ENCODE peak calls at places on chromosomes 12 and 14, in nine cellular contexts. Y, C, A, B, T, O, X, D and F are unnamed samples.

GRCh38 chr12:116710367-116710766 is 27.5 kb downstream of the SPRING1 start:
- DNase-seq in Y (no peak), C (no peak), A (no peak), B (no peak), T (no peak), O (no peak), X (no peak), D (no peak), F (no peak)

GRCh38 chr14:104100171-104101085 is 14.9 kb downstream of the ASPG start:
- DNase-seq in Y (no peak), C (no peak), A (no peak), B (no peak), T (peak), O (no peak), X (no peak), D (peak), F (no peak)

GRCh38 chr12:14665354-14666348 is 30.7 kb downstream of the GUCY2C start:
- DNase-seq in Y (no peak), C (no peak), A (no peak), B (no peak), T (no peak), O (no peak), X (no peak), D (no peak), F (no peak)

GRCh38 chr12:25427328-25428249 is 125.5 kb downstream of the LMNTD1 start:
- DNase-seq in Y (no peak), C (no peak), A (no peak), B (no peak), T (no peak), O (no peak), X (no peak), D (no peak), F (no peak)

GRCh38 chr12:48334807-48335206 is 15.9 kb downstream of the ZNF641 start:
- DNase-seq in Y (no peak), C (no peak), A (no peak), B (no peak), T (no peak), O (no peak), X (no peak), D (no peak), F (no peak)

GRCh38 chr12:179131-179884 is 34.6 kb downstream of the SLC6A12 start:
- DNase-seq in Y (no peak), C (no peak), A (no peak), B (no peak), T (no peak), O (no peak), X (peak), D (no peak), F (peak)

GRCh38 chr12:45130881-45131281 is 80.0 kb upstream of the DBX2 start:
- DNase-seq in Y (peak), C (peak), A (peak), B (peak), T (peak), O (no peak), X (peak), D (no peak), F (peak)

GRCh38 chr14:76480426-76480825 is 104.5 kb downstream of the ESRRB start:
- DNase-seq in Y (no peak), C (no peak), A (no peak), B (no peak), T (no peak), O (no peak), X (no peak), D (no peak), F (no peak)

GRCh38 chr14:99706121-99706900 is 22.2 kb downstream of the CYP46A1 start:
- DNase-seq in Y (no peak), C (no peak), A (no peak), B (no peak), T (no peak), O (no peak), X (no peak), D (no peak), F (no peak)

GRCh38 chr12:2613674-2614073 is 181.1 kb upstream of the FKBP4 start:
- DNase-seq in Y (no peak), C (no peak), A (peak), B (no peak), T (no peak), O (no peak), X (no peak), D (no peak), F (no peak)

GRCh38 chr12:78641837-78642423 is 222.6 kb upstream of the SYT1 start:
- DNase-seq in Y (no peak), C (no peak), A (peak), B (no peak), T (no peak), O (no peak), X (no peak), D (no peak), F (no peak)

GRCh38 chr12:107352347-107353081 is 259.2 kb upstream of the CRY1 start:
- DNase-seq in Y (no peak), C (no peak), A (no peak), B (no peak), T (no peak), O (no peak), X (no peak), D (no peak), F (no peak)

GRCh38 chr12:127280393-127281275 is 986.3 kb upstream of the TMEM132C start:
- DNase-seq in Y (peak), C (no peak), A (no peak), B (peak), T (peak), O (peak), X (peak), D (no peak), F (no peak)

GRCh38 chr12:52203126-52203921 is 11.5 kb upstream of the KRT80 start:
- DNase-seq in Y (no peak), C (peak), A (peak), B (no peak), T (peak), O (peak), X (peak), D (peak), F (peak)

GRCh38 chr12:70290126-70290525 is 46.9 kb downstream of the CNOT2 start:
- DNase-seq in Y (no peak), C (no peak), A (no peak), B (no peak), T (no peak), O (no peak), X (no peak), D (no peak), F (no peak)

GRCh38 chr12:53777412-53777811 is 25.6 kb upstream of the CISTR start:
- DNase-seq in Y (no peak), C (no peak), A (no peak), B (no peak), T (no peak), O (no peak), X (no peak), D (no peak), F (no peak)

GRCh38 chr14:23613242-23614070 is 22.7 kb upstream of the DHRS2 start:
- DNase-seq in Y (no peak), C (no peak), A (no peak), B (no peak), T (peak), O (no peak), X (no peak), D (no peak), F (no peak)

GRCh38 chr12:22332191-22332590 is 2.3 kb downstream of the ST8SIA1 start:
- DNase-seq in Y (no peak), C (no peak), A (no peak), B (no peak), T (no peak), O (no peak), X (no peak), D (no peak), F (no peak)

GRCh38 chr12:4664111-4664510 is 15.2 kb downstream of the NDUFA9 start:
- DNase-seq in Y (no peak), C (no peak), A (peak), B (no peak), T (no peak), O (no peak), X (no peak), D (no peak), F (no peak)

GRCh38 chr12:92624236-92624635 is 78.6 kb upstream of the PLEKHG7 start:
- DNase-seq in Y (no peak), C (no peak), A (peak), B (no peak), T (no peak), O (no peak), X (no peak), D (no peak), F (no peak)

GRCh38 chr14:95953111-95953724 is 76.6 kb downstream of the TUNAR start:
- DNase-seq in Y (no peak), C (no peak), A (peak), B (no peak), T (no peak), O (no peak), X (no peak), D (no peak), F (no peak)

GRCh38 chr14:81427348-81428058 is 27.4 kb upstream of the STON2 start:
- DNase-seq in Y (no peak), C (peak), A (no peak), B (no peak), T (peak), O (no peak), X (peak), D (no peak), F (peak)

GRCh38 chr14:94571950-94572349 is 9.3 kb upstream of the SERPINA5 start:
- DNase-seq in Y (no peak), C (no peak), A (peak), B (no peak), T (no peak), O (no peak), X (no peak), D (no peak), F (no peak)

GRCh38 chr12:114311966-114312365 is 94.0 kb downstream of the TBX5 start:
- DNase-seq in Y (no peak), C (no peak), A (peak), B (no peak), T (no peak), O (no peak), X (no peak), D (no peak), F (peak)

GRCh38 chr12:40325349-40325960 is 100.7 kb downstream of the LRRK2 start:
- DNase-seq in Y (peak), C (no peak), A (peak), B (no peak), T (no peak), O (no peak), X (no peak), D (no peak), F (no peak)

GRCh38 chr14:100096656-100097055 is 31.4 kb downstream of the EVL start:
- DNase-seq in Y (no peak), C (no peak), A (peak), B (no peak), T (no peak), O (no peak), X (no peak), D (no peak), F (no peak)

GRCh38 chr12:80848858-80849257 is 88.9 kb downstream of the LIN7A start:
- DNase-seq in Y (no peak), C (no peak), A (no peak), B (no peak), T (no peak), O (no peak), X (no peak), D (no peak), F (no peak)

GRCh38 chr12:27899151-27899661 is 73.3 kb downstream of the PTHLH start:
- DNase-seq in Y (no peak), C (no peak), A (peak), B (no peak), T (no peak), O (no peak), X (no peak), D (no peak), F (no peak)

GRCh38 chr14:72679106-72679505 is 214.8 kb downstream of the DPF3 start:
- DNase-seq in Y (no peak), C (peak), A (peak), B (no peak), T (no peak), O (no peak), X (peak), D (no peak), F (peak)

GRCh38 chr12:49304161-49304560 is 9.2 kb downstream of the PRPH start:
- DNase-seq in Y (no peak), C (no peak), A (peak), B (no peak), T (no peak), O (no peak), X (no peak), D (no peak), F (no peak)

GRCh38 chr12:30994274-30994673 is 67.7 kb downstream of the TSPAN11 start:
- DNase-seq in Y (no peak), C (no peak), A (no peak), B (no peak), T (no peak), O (no peak), X (no peak), D (no peak), F (peak)

GRCh38 chr14:73757381-73757780 is 43.2 kb upstream of the PNMA1 start:
- DNase-seq in Y (no peak), C (no peak), A (no peak), B (no peak), T (no peak), O (no peak), X (no peak), D (no peak), F (no peak)

GRCh38 chr12:120709976-120710804 is at the start of gene UNC119B:
- DNase-seq in Y (peak), C (peak), A (no peak), B (peak), T (peak), O (peak), X (peak), D (peak), F (peak)

GRCh38 chr14:59905193-59905592 is 14.8 kb upstream of the LRRC9 start:
- DNase-seq in Y (no peak), C (no peak), A (no peak), B (no peak), T (no peak), O (no peak), X (no peak), D (no peak), F (no peak)

GRCh38 chr14:104932676-104933631 is 8.3 kb downstream of the PLD4 start:
- DNase-seq in Y (peak), C (peak), A (peak), B (peak), T (peak), O (peak), X (peak), D (peak), F (peak)

GRCh38 chr14:99655521-99655920 is 10.6 kb downstream of the HHIPL1 start:
- DNase-seq in Y (no peak), C (no peak), A (peak), B (no peak), T (no peak), O (no peak), X (no peak), D (no peak), F (no peak)

GRCh38 chr12:25876383-25877045 is 82.0 kb upstream of the RASSF8 start:
- DNase-seq in Y (no peak), C (no peak), A (no peak), B (no peak), T (no peak), O (no peak), X (no peak), D (no peak), F (no peak)

GRCh38 chr12:40565029-40565633 is 127.1 kb upstream of the CNTN1 start:
- DNase-seq in Y (no peak), C (no peak), A (no peak), B (no peak), T (no peak), O (no peak), X (no peak), D (no peak), F (no peak)

GRCh38 chr14:89422181-89422951 is 5.3 kb upstream of the FOXN3 start:
- DNase-seq in Y (no peak), C (no peak), A (peak), B (no peak), T (peak), O (peak), X (no peak), D (peak), F (no peak)

GRCh38 chr14:51035611-51036192 is 59.2 kb downstream of the TRIM9 start:
- DNase-seq in Y (no peak), C (no peak), A (no peak), B (no peak), T (no peak), O (no peak), X (no peak), D (no peak), F (no peak)
- TF ChIP-seq CTCF in Y (no peak), C (no peak), A (no peak), B (no peak), T (no peak), O (no peak), X (no peak), D (no peak), F (no peak)

GRCh38 chr12:42648061-42648460 is 58.5 kb upstream of the PRICKLE1 start:
- DNase-seq in Y (no peak), C (no peak), A (no peak), B (no peak), T (no peak), O (no peak), X (no peak), D (no peak), F (no peak)

GRCh38 chr12:42652048-42652447 is 62.5 kb upstream of the PRICKLE1 start:
- DNase-seq in Y (no peak), C (no peak), A (no peak), B (no peak), T (no peak), O (no peak), X (no peak), D (no peak), F (no peak)
- TF ChIP-seq CTCF in Y (no peak), C (no peak), A (no peak), B (no peak), T (no peak), O (no peak), X (no peak), D (no peak), F (no peak)

DNA sequence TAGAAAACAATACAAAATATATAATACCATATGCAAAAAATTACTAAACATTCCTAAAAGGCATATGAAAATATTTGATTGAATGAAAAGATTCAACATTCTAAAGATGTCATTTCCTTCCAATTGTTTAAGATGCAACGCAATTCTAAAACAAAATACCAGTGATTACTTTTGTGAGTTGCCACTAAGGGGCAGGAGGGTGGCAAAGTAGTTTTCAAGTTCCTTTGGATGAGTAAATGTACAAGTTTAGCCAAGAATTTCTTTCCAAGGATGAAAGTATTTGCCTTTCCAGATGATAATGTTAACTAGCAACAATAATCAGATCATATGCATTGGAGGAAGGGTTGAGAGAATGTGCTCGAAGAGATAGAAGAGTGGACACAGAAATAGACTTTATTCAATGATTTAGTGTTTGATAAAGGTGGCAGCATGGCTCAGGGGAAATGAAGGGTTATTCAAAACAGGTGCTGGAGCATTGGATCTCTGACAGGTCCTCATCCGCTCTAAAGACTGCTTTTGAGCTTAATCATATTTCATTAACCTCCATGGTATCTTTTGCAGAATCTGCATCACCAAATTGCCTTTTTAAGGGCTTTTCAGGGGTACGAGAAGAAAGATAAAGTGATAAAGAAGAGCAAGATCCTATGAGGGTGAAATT is 678.5 kb upstream of the TBX3 start:
- DNase-seq in Y (no peak), C (no peak), A (no peak), B (no peak), T (no peak), O (no peak), X (no peak), D (no peak), F (no peak)
- TF ChIP-seq CTCF in Y (no peak), C (no peak), A (peak), B (no peak), T (no peak), O (no peak), X (no peak), D (no peak), F (no peak)

GRCh38 chr14:47273939-47274338 is 401.5 kb downstream of the MDGA2 start:
- DNase-seq in Y (no peak), C (no peak), A (no peak), B (no peak), T (no peak), O (no peak), X (no peak), D (no peak), F (no peak)

GRCh38 chr14:47276931-47277330 is 398.5 kb downstream of the MDGA2 start:
- DNase-seq in Y (no peak), C (no peak), A (no peak), B (no peak), T (no peak), O (no peak), X (no peak), D (no peak), F (no peak)

GRCh38 chr14:47284283-47284682 is 391.1 kb downstream of the MDGA2 start:
- DNase-seq in Y (no peak), C (no peak), A (no peak), B (no peak), T (no peak), O (no peak), X (no peak), D (no peak), F (no peak)

GRCh38 chr14:47277703-47278102 is 397.7 kb downstream of the MDGA2 start:
- DNase-seq in Y (no peak), C (no peak), A (peak), B (no peak), T (no peak), O (no peak), X (no peak), D (no peak), F (no peak)

DNA sequence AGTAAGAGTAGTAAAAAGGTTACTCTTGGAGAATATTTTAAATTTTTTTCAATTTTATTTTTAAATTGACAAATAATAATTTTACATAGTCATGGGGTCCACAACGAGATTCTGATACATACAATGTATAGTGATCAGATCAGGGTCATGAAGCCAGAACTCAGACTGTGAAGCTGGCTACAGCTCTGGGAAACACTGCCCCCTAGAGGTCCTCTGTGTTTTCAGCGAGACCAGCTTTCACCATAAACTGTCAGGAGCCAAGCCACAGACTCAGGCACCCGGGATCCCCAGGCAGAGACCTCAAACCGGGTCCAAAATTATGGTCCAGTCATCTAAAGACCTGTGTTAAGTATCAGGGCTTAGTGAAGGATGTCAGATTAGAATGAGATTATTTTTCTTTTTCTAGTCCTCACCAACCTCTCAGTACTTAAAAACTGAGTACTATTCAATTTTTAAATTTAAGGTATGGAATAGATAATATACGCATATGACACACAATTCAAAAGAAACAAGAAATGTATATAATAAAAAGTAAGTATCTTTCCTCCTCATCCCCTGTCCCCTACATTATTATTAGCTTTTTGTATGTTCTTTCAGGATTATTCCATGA is 397.1 kb downstream of the MDGA2 start:
- DNase-seq in Y (peak), C (no peak), A (peak), B (peak), T (peak), O (peak), X (no peak), D (no peak), F (no peak)
- TF ChIP-seq CTCF in Y (peak), C (no peak), A (peak), B (no peak), T (peak), O (peak), X (peak), D (no peak), F (peak)